ENCODE peak calls at places on chromosomes 3 and 15, in seven cellular contexts. H, E, A, P, O, T and V are unnamed samples.
A peak's percentile ranks its signal among the peaks of the same experiment; 100 is the strongest.

GRCh38 chr3:178304758-178305157 is 231.5 kb upstream of the KCNMB2 start:
- DNase-seq in H (no peak), E (no peak), A (peak; percentile 82), P (no peak), O (no peak), T (no peak), V (no peak)

GRCh38 chr3:45224824-45225464 is 1.1 kb downstream of the TMEM158 start:
- DNase-seq in H (peak; percentile 55), E (peak; percentile 23), A (peak; percentile 33), P (peak; percentile 74), O (peak; percentile 45), T (peak; percentile 18), V (peak; percentile 34)

GRCh38 chr15:75650908-75651809 is 3.4 kb downstream of the SNX33 start:
- DNase-seq in H (peak; percentile 33), E (no peak), A (no peak), P (no peak), O (no peak), T (no peak), V (no peak)

GRCh38 chr3:52650437-52650836 is 35.3 kb downstream of the PBRM1 start:
- DNase-seq in H (no peak), E (no peak), A (no peak), P (no peak), O (no peak), T (no peak), V (peak; percentile 75)

GRCh38 chr3:21314688-21315087 is 436.3 kb downstream of the ZNF385D start:
- DNase-seq in H (no peak), E (no peak), A (no peak), P (no peak), O (no peak), T (no peak), V (no peak)

GRCh38 chr15:85407421-85408269 is 27.2 kb downstream of the AKAP13 start:
- DNase-seq in H (peak; percentile 47), E (no peak), A (peak; percentile 69), P (peak; percentile 42), O (no peak), T (peak; percentile 17), V (no peak)

GRCh38 chr3:72176537-72177041 is 391.6 kb upstream of the PROK2 start:
- DNase-seq in H (peak; percentile 24), E (no peak), A (no peak), P (no peak), O (no peak), T (no peak), V (no peak)

GRCh38 chr3:184016820-184017671 is 638 bp downstream of the ABCC5 start:
- DNase-seq in H (peak; percentile 74), E (peak; percentile 24), A (no peak), P (peak; percentile 76), O (peak; percentile 73), T (no peak), V (no peak)

GRCh38 chr3:72152551-72153476 is 367.9 kb upstream of the PROK2 start:
- DNase-seq in H (no peak), E (peak; percentile 48), A (peak; percentile 86), P (peak; percentile 22), O (peak; percentile 86), T (no peak), V (peak; percentile 91)

GRCh38 chr15:68820205-68820588 is 498 bp downstream of the ANP32A start:
- DNase-seq in H (no peak), E (no peak), A (no peak), P (peak; percentile 34), O (peak; percentile 54), T (peak; percentile 53), V (no peak)

GRCh38 chr3:51997935-51998596 is 2.4 kb upstream of the RPL29 start:
- DNase-seq in H (no peak), E (peak; percentile 16), A (no peak), P (peak; percentile 73), O (peak; percentile 3), T (no peak), V (no peak)

GRCh38 chr3:45426161-45426560 is 37.8 kb downstream of the LARS2 start:
- DNase-seq in H (no peak), E (peak; percentile 66), A (no peak), P (no peak), O (peak; percentile 64), T (no peak), V (no peak)

GRCh38 chr3:9881440-9881839 is 1.4 kb upstream of the CIDEC start:
- DNase-seq in H (no peak), E (no peak), A (no peak), P (no peak), O (no peak), T (no peak), V (no peak)

GRCh38 chr3:155995525-155996370 is 124.6 kb upstream of the KCNAB1 start:
- DNase-seq in H (peak; percentile 53), E (peak; percentile 2), A (peak; percentile 13), P (peak; percentile 51), O (peak; percentile 30), T (no peak), V (no peak)

GRCh38 chr3:65687741-65688140 is 351.0 kb downstream of the MAGI1 start:
- DNase-seq in H (no peak), E (no peak), A (no peak), P (no peak), O (no peak), T (no peak), V (no peak)

GRCh38 chr3:90015688-90016356 is 908.4 kb downstream of the EPHA3 start:
- DNase-seq in H (no peak), E (no peak), A (peak; percentile 100), P (no peak), O (no peak), T (no peak), V (no peak)

GRCh38 chr15:98397411-98397810 is 250.9 kb upstream of the IGF1R start:
- DNase-seq in H (no peak), E (no peak), A (no peak), P (no peak), O (no peak), T (no peak), V (no peak)

GRCh38 chr3:178140491-178140890 is 395.7 kb upstream of the KCNMB2 start:
- DNase-seq in H (no peak), E (no peak), A (peak; percentile 35), P (no peak), O (no peak), T (no peak), V (no peak)

GRCh38 chr15:29698030-29698701 is 124.1 kb downstream of the TJP1 start:
- DNase-seq in H (no peak), E (peak; percentile 55), A (peak; percentile 53), P (peak; percentile 50), O (no peak), T (no peak), V (no peak)

GRCh38 chr3:124978627-124979026 is 44.1 kb upstream of the MUC13 start:
- DNase-seq in H (no peak), E (no peak), A (no peak), P (no peak), O (no peak), T (no peak), V (no peak)

GRCh38 chr15:55588070-55588817 is at the start of gene PYGO1:
- DNase-seq in H (peak; percentile 79), E (peak; percentile 44), A (peak; percentile 25), P (no peak), O (peak; percentile 57), T (peak; percentile 22), V (no peak)